ENCODE peak calls at places on chromosomes 16 and 17, in five cellular contexts. Y is heart left ventricle, V is ovary, K is trophoblast cell, R is upper lobe of right lung. W is an unnamed sample.

GRCh38 chr16:22220076-22220453 is 14.0 kb downstream of the EEF2K start:
- DNase-seq in Y (peak; percentile 86), V (peak; percentile 51), K (no peak), R (peak; percentile 78), W (no peak)

GRCh38 chr17:57940653-57941329 is 14.4 kb downstream of the CUEDC1 start:
- DNase-seq in Y (peak; percentile 57), V (no peak), K (no peak), R (no peak), W (no peak)

GRCh38 chr16:3046506-3047386 is at the start of gene MMP25:
- DNase-seq in Y (no peak), V (no peak), K (no peak), R (no peak), W (no peak)

GRCh38 chr17:34614698-34615097 is 35.3 kb downstream of the TMEM132E start:
- DNase-seq in Y (no peak), V (no peak), K (no peak), R (no peak), W (no peak)

GRCh38 chr17:66970797-66971196 is 6.3 kb downstream of the CACNG4 start:
- DNase-seq in Y (no peak), V (no peak), K (no peak), R (no peak), W (no peak)

GRCh38 chr16:13012591-13012990 is 111.2 kb downstream of the SHISA9 start:
- DNase-seq in Y (no peak), V (no peak), K (no peak), R (no peak), W (no peak)

GRCh38 chr17:3984719-3985444 is 20.6 kb upstream of the ATP2A3 start:
- DNase-seq in Y (no peak), V (no peak), K (no peak), R (peak; percentile 16), W (no peak)

GRCh38 chr16:81521141-81521626 is 76.6 kb downstream of the CMIP start:
- DNase-seq in Y (peak; percentile 8), V (no peak), K (no peak), R (peak; percentile 61), W (no peak)

GRCh38 chr16:24977673-24978065 is 37.5 kb downstream of the ARHGAP17 start:
- DNase-seq in Y (no peak), V (no peak), K (no peak), R (no peak), W (no peak)

GRCh38 chr16:12239953-12240485 is 263.5 kb downstream of the SNX29 start:
- DNase-seq in Y (no peak), V (no peak), K (no peak), R (no peak), W (no peak)

GRCh38 chr16:57826706-57827625 is 24.7 kb upstream of the KIFC3 start:
- DNase-seq in Y (peak; percentile 58), V (peak; percentile 41), K (no peak), R (no peak), W (no peak)

GRCh38 chr17:57372156-57372555 is 115.8 kb downstream of the MSI2 start:
- DNase-seq in Y (no peak), V (no peak), K (no peak), R (no peak), W (no peak)

GRCh38 chr17:54900457-54901229 is at the start of gene TOM1L1:
- DNase-seq in Y (peak; percentile 72), V (peak; percentile 51), K (peak; percentile 27), R (peak; percentile 93), W (peak; percentile 91)

GRCh38 chr16:80046848-80047247 is 446.3 kb upstream of the MAF start:
- DNase-seq in Y (no peak), V (no peak), K (no peak), R (no peak), W (no peak)

GRCh38 chr16:66740010-66740409 is 11.4 kb downstream of the DYNC1LI2 start:
- DNase-seq in Y (no peak), V (no peak), K (peak; percentile 27), R (no peak), W (peak; percentile 69)

GRCh38 chr16:64951681-64952080 is 170.2 kb downstream of the CDH11 start:
- DNase-seq in Y (no peak), V (no peak), K (no peak), R (no peak), W (no peak)

GRCh38 chr17:4161179-4161559 is 18.2 kb downstream of the CYB5D2 start:
- DNase-seq in Y (no peak), V (no peak), K (peak; percentile 98), R (no peak), W (peak; percentile 38)

GRCh38 chr17:40606548-40607353 is 40.9 kb downstream of the SMARCE1 start:
- DNase-seq in Y (no peak), V (no peak), K (peak; percentile 40), R (no peak), W (no peak)

GRCh38 chr16:66266436-66267286 is 99.8 kb upstream of the CDH5 start:
- DNase-seq in Y (peak; percentile 83), V (peak; percentile 75), K (no peak), R (peak; percentile 69), W (no peak)

GRCh38 chr16:82078125-82078524 is 43.1 kb downstream of the HSD17B2 start:
- DNase-seq in Y (no peak), V (no peak), K (no peak), R (no peak), W (no peak)

GRCh38 chr16:48373258-48374050 is 11.8 kb downstream of the SIAH1 start:
- DNase-seq in Y (no peak), V (no peak), K (no peak), R (no peak), W (no peak)

GRCh38 chr17:29159286-29159860 is 20.8 kb downstream of the MYO18A start:
- DNase-seq in Y (no peak), V (no peak), K (no peak), R (no peak), W (no peak)

GRCh38 chr17:15123593-15124590 is 141.2 kb downstream of the PMP22 start:
- DNase-seq in Y (no peak), V (no peak), K (no peak), R (no peak), W (no peak)

GRCh38 chr16:78609542-78610253 is 510.2 kb downstream of the WWOX start:
- DNase-seq in Y (no peak), V (no peak), K (no peak), R (no peak), W (no peak)

GRCh38 chr17:70168979-70169706 is at the start of gene KCNJ2:
- DNase-seq in Y (peak; percentile 94), V (peak; percentile 88), K (peak; percentile 86), R (peak; percentile 97), W (peak; percentile 76)

GRCh38 chr17:74922172-74922571 is 883 bp downstream of the USH1G start:
- DNase-seq in Y (no peak), V (no peak), K (no peak), R (no peak), W (no peak)
- H3K4me3 ChIP-seq in Y (no peak overlapping the region), V (no peak overlapping the region), K (no peak overlapping the region), R (no peak overlapping the region), W (no peak overlapping the region)

DNA sequence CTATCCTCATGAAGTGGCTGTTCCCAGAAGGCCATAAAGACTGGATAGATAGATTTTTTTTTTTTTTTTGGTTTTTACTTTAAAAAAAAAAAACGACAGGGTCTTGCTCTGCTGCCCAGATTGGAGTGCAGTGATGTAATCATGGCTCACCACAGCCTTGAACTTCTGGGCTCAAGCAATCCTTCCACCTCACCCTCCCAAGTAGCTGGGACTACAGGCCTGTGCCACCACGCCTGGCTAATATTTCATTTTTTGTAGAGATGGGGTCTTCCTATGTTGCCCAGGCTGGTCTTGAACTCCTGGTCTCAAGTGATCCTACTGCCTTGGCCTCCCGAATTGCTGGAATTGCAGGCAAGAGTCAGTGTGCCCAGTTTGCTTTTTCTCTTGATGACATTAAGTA is 102.2 kb downstream of the XYLT1 start:
- DNase-seq in Y (no peak), V (no peak), K (no peak), R (no peak), W (no peak)
- H3K4me1 ChIP-seq in Y (peaks cover 23% of the 10 kb centered on the region), V (peaks cover 13% of the 10 kb centered on the region), K (no peaks in the 10 kb centered on the region), R (peaks cover 57% of the 10 kb centered on the region), W (no peaks in the 10 kb centered on the region)

GRCh38 chr17:21815352-21816063 is 123.2 kb downstream of the KCNJ18 start:
- DNase-seq in Y (no peak), V (no peak), K (no peak), R (no peak), W (no peak)
- H3K9me3 ChIP-seq in Y (no peaks in the 10 kb centered on the region), V (peaks cover 6% of the 10 kb centered on the region), K (peaks cover 21% of the 10 kb centered on the region), R (no peaks in the 10 kb centered on the region), W (peaks cover 14% of the 10 kb centered on the region)

GRCh38 chr17:82681547-82681946 is 17.0 kb downstream of the RAB40B start:
- DNase-seq in Y (no peak), V (no peak), K (no peak), R (no peak), W (no peak)

GRCh38 chr17:82675476-82676245 is 22.8 kb downstream of the RAB40B start:
- DNase-seq in Y (no peak), V (no peak), K (no peak), R (no peak), W (no peak)

GRCh38 chr17:82677353-82677925 is 21.1 kb downstream of the RAB40B start:
- DNase-seq in Y (no peak), V (no peak), K (no peak), R (no peak), W (no peak)

GRCh38 chr17:82679586-82680465 is 18.7 kb downstream of the RAB40B start:
- DNase-seq in Y (no peak), V (no peak), K (no peak), R (no peak), W (no peak)

DNA sequence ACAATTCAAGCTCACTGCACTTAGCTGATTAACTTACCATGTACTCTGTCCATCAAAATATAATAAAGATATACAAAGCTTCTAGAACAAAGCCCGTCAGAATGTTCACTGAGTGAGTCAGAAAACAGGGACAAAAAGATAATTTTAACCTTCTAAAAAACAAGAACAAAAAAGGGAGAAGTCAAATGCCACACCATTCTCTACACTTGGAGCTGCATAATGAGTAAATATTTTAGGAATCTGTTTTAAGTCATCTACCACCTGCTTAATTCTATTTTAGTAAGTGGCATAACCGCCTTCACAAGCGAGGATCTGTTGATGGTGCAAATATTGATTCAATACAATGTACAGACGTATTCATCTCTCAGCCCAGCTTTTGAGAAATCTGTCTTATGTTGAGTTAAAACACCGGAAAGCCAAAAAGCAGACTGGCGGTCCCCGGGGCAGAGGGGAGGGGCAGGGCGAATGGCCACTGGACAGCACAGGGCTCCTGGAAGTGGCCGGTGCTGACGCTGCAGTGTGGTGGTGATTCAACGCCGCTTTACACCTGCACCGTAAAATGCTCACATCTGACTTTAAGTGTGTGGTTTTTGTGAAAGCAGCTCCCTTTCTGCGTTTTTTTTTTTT is 20.1 kb downstream of the RAB40B start:
- DNase-seq in Y (no peak), V (no peak), K (no peak), R (no peak), W (no peak)
- H3K4me3 ChIP-seq in Y (no peak overlapping the region), V (no peak overlapping the region), K (no peak overlapping the region), R (peak overlapping the region; percentile 14), W (no peak overlapping the region)

GRCh38 chr17:45332989-45333701 is 16.3 kb upstream of the MAP3K14 start:
- DNase-seq in Y (no peak), V (no peak), K (no peak), R (peak; percentile 52), W (no peak)
- H3K4me1 ChIP-seq in Y (peaks cover 12% of the 10 kb centered on the region), V (peaks cover 7% of the 10 kb centered on the region), K (no peaks in the 10 kb centered on the region), R (peaks cover 9% of the 10 kb centered on the region), W (no peaks in the 10 kb centered on the region)

DNA sequence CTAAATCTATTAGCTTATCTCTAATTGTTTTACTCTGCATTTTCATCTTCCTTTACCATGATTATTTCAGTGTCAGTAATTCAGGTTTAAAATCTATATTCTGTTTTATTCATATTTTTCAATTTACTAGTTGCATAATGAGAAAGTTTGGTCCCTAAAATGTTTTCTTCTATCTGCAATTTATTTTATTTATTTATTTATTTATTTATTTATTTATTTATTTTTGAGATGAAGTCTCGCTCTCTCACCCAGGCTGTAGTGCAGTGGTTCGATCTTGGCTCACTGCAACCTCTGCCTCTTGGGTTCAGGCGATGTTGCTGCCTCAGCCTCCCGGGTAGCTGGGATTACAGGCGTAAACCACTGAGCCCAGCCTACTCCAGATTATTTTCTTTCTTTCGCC is 1597.3 kb downstream of the CDH8 start:
- DNase-seq in Y (no peak), V (no peak), K (no peak), R (no peak), W (no peak)
- H3K9me3 ChIP-seq in Y (no peaks in the 10 kb centered on the region), V (no peaks in the 10 kb centered on the region), K (no peaks in the 10 kb centered on the region), R (no peaks in the 10 kb centered on the region), W (no peaks in the 10 kb centered on the region)